ENCODE peak calls at places on chromosome X, in seven cellular contexts. W is SK-N-SH, S is GM12891, U is K562, C is H1, L is GM12878, H is HepG2. Z is an unnamed sample.

GRCh38 chrX:107449490-107450175 is at the start of gene FRMPD3:
- DNase-seq in S (no peak), C (no peak), L (no peak), W (peak), U (no peak), H (no peak), Z (no peak)

GRCh38 chrX:119573840-119574393 is 446 bp upstream of the UBE2A start:
- DNase-seq in S (peak), U (peak), H (peak), L (no peak), C (no peak), W (peak), Z (peak)

GRCh38 chrX:21725498-21725897 is 32.4 kb downstream of the SMPX start:
- DNase-seq in H (peak), W (peak), S (no peak), L (no peak), U (peak), C (no peak), Z (no peak)

GRCh38 chrX:154317391-154318000 is 21.9 kb downstream of the TKTL1 start:
- DNase-seq in L (no peak), S (no peak), H (no peak), U (peak), C (no peak), W (peak), Z (no peak)

GRCh38 chrX:65528705-65529340 is 5.8 kb downstream of the LAS1L start:
- DNase-seq in U (peak), L (no peak), H (no peak), W (peak), C (peak), S (peak), Z (peak)

GRCh38 chrX:104284407-104285000 is 29.8 kb upstream of the ESX1 start:
- DNase-seq in L (no peak), W (no peak), C (no peak), H (no peak), S (no peak), U (no peak), Z (no peak)

GRCh38 chrX:45172890-45173289 is 27.8 kb downstream of the DIPK2B start:
- DNase-seq in L (no peak), C (no peak), U (peak), W (no peak), H (peak), S (no peak), Z (no peak)

GRCh38 chrX:123093792-123094191 is 90.3 kb upstream of the GRIA3 start:
- DNase-seq in C (no peak), U (no peak), S (no peak), H (peak), L (no peak), W (no peak), Z (no peak)

GRCh38 chrX:123736333-123736921 is 3.6 kb upstream of the THOC2 start:
- DNase-seq in W (peak), L (no peak), S (no peak), U (no peak), H (no peak), C (no peak), Z (no peak)

GRCh38 chrX:150730719-150731118 is 37.5 kb downstream of the MTMR1 start:
- DNase-seq in W (no peak), S (no peak), L (no peak), C (no peak), U (no peak), H (no peak), Z (no peak)

GRCh38 chrX:30504309-30504708 is 73.3 kb downstream of the TASL start:
- DNase-seq in W (peak), L (peak), U (peak), S (no peak), H (peak), C (no peak), Z (no peak)

GRCh38 chrX:155065035-155065734 is 5.8 kb downstream of the CMC4 start:
- DNase-seq in U (no peak), S (no peak), W (no peak), C (no peak), H (no peak), L (no peak), Z (no peak)

GRCh38 chrX:116009871-116010710 is 160.5 kb upstream of the AGTR2 start:
- DNase-seq in L (peak), W (peak), H (peak), U (no peak), S (no peak), C (no peak), Z (no peak)

GRCh38 chrX:38375888-38376287 is 23.5 kb downstream of the OTC start:
- DNase-seq in S (no peak), H (no peak), L (no peak), U (peak), C (no peak), W (peak), Z (peak)

GRCh38 chrX:55624403-55624802 is 1.2 kb downstream of the FOXR2 start:
- DNase-seq in W (no peak), L (no peak), C (no peak), U (no peak), H (no peak), S (no peak), Z (no peak)

GRCh38 chrX:150352114-150352513 is 11.0 kb upstream of the MAMLD1 start:
- DNase-seq in L (no peak), C (no peak), S (no peak), H (no peak), U (no peak), W (no peak), Z (no peak)

GRCh38 chrX:73390628-73391567 is 56.0 kb upstream of the CDX4 start:
- DNase-seq in L (no peak), H (no peak), W (no peak), S (no peak), U (no peak), C (no peak), Z (no peak)

GRCh38 chrX:25810202-25810601 is 327.9 kb upstream of the MAGEB18 start:
- DNase-seq in U (no peak), H (no peak), S (no peak), C (no peak), W (no peak), L (no peak), Z (no peak)

GRCh38 chrX:46573331-46573895 is at the start of gene CHST7:
- DNase-seq in C (no peak), L (no peak), U (no peak), W (peak), S (no peak), H (peak), Z (no peak)

GRCh38 chrX:107718156-107718621 is 57.4 kb downstream of the TSC22D3 start:
- DNase-seq in U (peak), C (no peak), S (no peak), W (peak), H (peak), L (no peak), Z (no peak)

GRCh38 chrX:51334276-51334675 is 1.7 kb downstream of the NUDT10 start:
- DNase-seq in C (no peak), S (no peak), U (no peak), H (no peak), L (no peak), W (no peak), Z (no peak)

GRCh38 chrX:8037593-8038348 is 110.6 kb upstream of the PNPLA4 start:
- DNase-seq in U (no peak), L (no peak), W (no peak), H (no peak), S (no peak), C (no peak), Z (no peak)

GRCh38 chrX:42220722-42221121 is 297.4 kb upstream of the CASK start:
- DNase-seq in U (no peak), W (no peak), S (no peak), C (no peak), H (no peak), L (no peak), Z (no peak)

GRCh38 chrX:363621-364375 is 22.9 kb downstream of the PPP2R3B start:
- DNase-seq in U (no peak), C (no peak), W (no peak), H (no peak), S (no peak), L (no peak), Z (no peak)

GRCh38 chrX:38048886-38049285 is 42.5 kb downstream of the SYTL5 start:
- DNase-seq in C (no peak), H (no peak), W (no peak), S (no peak), L (no peak), U (no peak), Z (no peak)

GRCh38 chrX:124018031-124018430 is 56.5 kb downstream of the STAG2 start:
- DNase-seq in W (no peak), C (no peak), H (no peak), U (no peak), S (no peak), L (no peak), Z (no peak)

GRCh38 chrX:44903107-44903506 is 30.1 kb downstream of the KDM6A start:
- DNase-seq in W (no peak), U (peak), L (no peak), H (peak), C (no peak), S (no peak), Z (no peak)

GRCh38 chrX:41085105-41085882 is at the start of gene USP9X:
- DNase-seq in H (peak), U (peak), L (peak), W (peak), S (peak), C (peak), Z (peak)

GRCh38 chrX:353566-354535 is 32.9 kb downstream of the PPP2R3B start:
- DNase-seq in L (no peak), W (no peak), S (no peak), H (no peak), U (no peak), C (no peak), Z (no peak)

GRCh38 chrX:132216283-132216682 is 3.0 kb downstream of the RAP2C start:
- DNase-seq in U (peak), W (no peak), H (no peak), S (no peak), C (no peak), L (no peak), Z (no peak)

GRCh38 chrX:30702736-30703135 is 49.5 kb downstream of the GK start:
- DNase-seq in C (no peak), L (no peak), S (no peak), W (no peak), U (no peak), H (no peak), Z (no peak)

GRCh38 chrX:9677098-9677739 is 88.4 kb downstream of the GPR143 start:
- DNase-seq in C (no peak), U (no peak), W (no peak), L (peak), H (no peak), S (peak), Z (peak)

GRCh38 chrX:72393836-72394517 is 88.3 kb upstream of the CITED1 start:
- DNase-seq in W (no peak), C (no peak), U (no peak), H (no peak), L (no peak), S (no peak), Z (no peak)

GRCh38 chrX:104343408-104344129 is 88.8 kb upstream of the ESX1 start:
- DNase-seq in S (no peak), W (peak), C (peak), L (peak), U (peak), H (peak), Z (no peak)

GRCh38 chrX:46791927-46792825 is 33.3 kb upstream of the SLC9A7 start:
- DNase-seq in W (no peak), L (peak), S (no peak), U (peak), C (no peak), H (peak), Z (no peak)

GRCh38 chrX:104351173-104351769 is 96.5 kb upstream of the ESX1 start:
- DNase-seq in H (no peak), W (no peak), S (no peak), U (no peak), L (no peak), C (no peak), Z (no peak)

GRCh38 chrX:110061138-110061537 is 58.2 kb downstream of the TMEM164 start:
- DNase-seq in W (no peak), U (no peak), H (no peak), C (no peak), S (no peak), L (no peak), Z (no peak)

GRCh38 chrX:148500428-148501120 is at the start of gene AFF2:
- DNase-seq in L (no peak), W (peak), H (no peak), S (no peak), C (no peak), U (no peak), Z (peak)

GRCh38 chrX:8289523-8289922 is 118.5 kb upstream of the VCX2 start:
- DNase-seq in L (no peak), S (no peak), H (no peak), C (no peak), U (no peak), W (no peak), Z (no peak)

DNA sequence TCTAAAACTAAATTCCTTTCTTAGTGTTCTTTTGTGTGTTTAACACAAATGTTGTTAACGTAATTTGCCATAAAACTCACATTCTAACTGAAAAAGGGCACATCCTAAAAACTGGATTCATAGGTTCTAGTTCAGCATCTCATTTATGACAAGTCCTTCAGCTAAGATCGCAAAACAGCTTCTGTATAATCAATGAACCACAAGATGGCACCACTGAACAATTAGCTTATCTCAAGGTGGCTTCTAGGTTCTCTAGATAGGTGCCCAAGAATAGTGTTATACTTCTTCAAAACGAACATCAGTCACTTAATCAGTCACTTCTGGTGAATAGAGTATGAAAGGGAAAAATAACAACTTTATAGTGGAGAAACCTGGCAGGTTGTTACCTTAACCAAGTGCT is 54.3 kb downstream of the NRK start:
- DNase-seq in C (no peak), U (peak), W (no peak), H (peak), S (no peak), L (no peak), Z (no peak)
- TF ChIP-seq TAF1 in C (no peak), U (no peak), W (no peak), H (no peak), S (no peak), L (no peak), Z (no peak)

GRCh38 chrX:40004916-40005289 is 92.9 kb downstream of the BCOR start:
- DNase-seq in W (no peak), H (no peak), L (no peak), C (no peak), U (no peak), S (no peak), Z (no peak)
- TF ChIP-seq POLR2AphosphoS5 in W (no peak), H (no peak), L (no peak), C (no peak), U (no peak), S (no peak), Z (no peak)

GRCh38 chrX:69365349-69365748 is 138.8 kb upstream of the NALF2 start:
- DNase-seq in W (no peak), C (no peak), H (no peak), L (no peak), S (no peak), U (no peak), Z (no peak)

GRCh38 chrX:69362889-69363288 is 141.2 kb upstream of the NALF2 start:
- DNase-seq in H (no peak), L (no peak), S (no peak), W (peak), U (no peak), C (no peak), Z (no peak)

GRCh38 chrX:69362354-69362753 is 141.8 kb upstream of the NALF2 start:
- DNase-seq in H (no peak), L (no peak), S (no peak), C (no peak), U (no peak), W (no peak), Z (no peak)

GRCh38 chrX:69357293-69357692 is 146.8 kb upstream of the NALF2 start:
- DNase-seq in C (no peak), U (no peak), W (no peak), S (no peak), H (no peak), L (no peak), Z (no peak)

GRCh38 chrX:69361286-69361926 is 142.7 kb upstream of the NALF2 start:
- DNase-seq in L (no peak), S (no peak), H (no peak), U (no peak), W (peak), C (no peak), Z (no peak)
- TF ChIP-seq TAF1 in L (no peak), S (no peak), H (no peak), U (no peak), W (no peak), C (no peak), Z (no peak)

DNA sequence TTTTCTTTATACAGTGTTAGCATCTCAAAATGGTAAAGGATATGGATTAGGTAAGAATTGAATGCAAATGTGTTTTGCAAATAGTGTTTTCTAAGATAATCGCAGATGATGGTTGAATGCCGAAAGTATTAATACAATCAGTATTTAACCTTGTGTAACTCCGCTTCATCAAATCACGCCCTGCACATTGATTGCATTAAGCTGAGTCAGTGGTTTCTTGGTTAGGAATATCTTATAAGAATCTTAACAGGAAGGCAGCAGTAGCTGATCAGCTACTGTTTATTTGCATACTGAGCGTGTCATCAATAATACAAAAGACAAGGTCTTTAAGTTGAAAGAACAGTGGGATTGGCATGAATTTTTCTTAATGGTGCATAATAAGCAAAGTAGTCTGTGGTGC is 545.4 kb downstream of the RPA4 start:
- DNase-seq in C (no peak), U (no peak), S (no peak), H (no peak), L (no peak), W (no peak), Z (no peak)
- TF ChIP-seq POLR2AphosphoS5 in C (no peak), U (no peak), S (no peak), H (no peak), L (no peak), W (no peak), Z (no peak)

GRCh38 chrX:18931972-18932371 is 51.9 kb downstream of the PHKA2 start:
- DNase-seq in L (no peak), H (peak), U (peak), S (no peak), W (peak), C (no peak), Z (no peak)

GRCh38 chrX:18929775-18930174 is 54.1 kb downstream of the PHKA2 start:
- DNase-seq in H (no peak), S (no peak), L (no peak), U (no peak), C (no peak), W (no peak), Z (no peak)

GRCh38 chrX:18927558-18927957 is 56.4 kb downstream of the PHKA2 start:
- DNase-seq in W (no peak), C (no peak), U (no peak), H (no peak), L (no peak), S (no peak), Z (no peak)
- TF ChIP-seq TAF1 in W (no peak), C (no peak), U (no peak), H (no peak), L (no peak), S (no peak), Z (no peak)

GRCh38 chrX:54044126-54044876 is at the start of gene PHF8:
- DNase-seq in W (peak), L (peak), H (peak), S (peak), U (peak), C (peak), Z (peak)
- TF ChIP-seq POLR2AphosphoS5 in W (peak), L (no peak), H (no peak), S (no peak), U (peak), C (peak), Z (peak)

GRCh38 chrX:77087529-77088169 is 359.5 kb upstream of the FGF16 start:
- DNase-seq in S (no peak), H (peak), C (no peak), L (no peak), U (no peak), W (no peak), Z (no peak)

DNA sequence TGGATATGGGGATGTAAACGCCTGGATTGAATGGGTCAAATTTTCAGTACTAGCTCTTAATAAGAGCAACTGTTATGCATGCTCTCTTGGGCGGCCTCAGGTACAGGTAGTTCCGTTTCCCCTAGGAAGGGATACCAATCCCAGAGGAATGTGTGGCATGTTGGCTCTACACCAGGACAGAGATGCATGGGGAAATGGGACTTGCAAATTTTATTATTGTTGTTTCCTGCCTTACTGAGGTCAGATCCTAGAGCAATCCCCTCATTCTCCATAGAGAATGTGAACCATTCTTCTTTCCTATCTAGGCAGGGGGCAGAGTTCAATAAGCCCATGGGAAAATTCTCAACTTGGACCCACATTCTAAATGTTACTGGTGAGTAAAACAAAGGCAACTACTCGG is 361.8 kb upstream of the FGF16 start:
- DNase-seq in L (no peak), H (no peak), S (no peak), W (no peak), U (no peak), C (no peak), Z (no peak)
- TF ChIP-seq TAF1 in L (no peak), H (no peak), S (no peak), W (no peak), U (no peak), C (no peak), Z (no peak)

GRCh38 chrX:71111851-71112468 is 583 bp upstream of the IL2RG start:
- DNase-seq in W (no peak), H (no peak), S (no peak), L (no peak), C (no peak), U (no peak), Z (no peak)

GRCh38 chrX:71106427-71106826 is at the start of gene CXorf65:
- DNase-seq in C (no peak), U (peak), S (no peak), L (no peak), W (no peak), H (no peak), Z (no peak)

GRCh38 chrX:71107245-71107644 is 705 bp upstream of the CXorf65 start:
- DNase-seq in S (no peak), W (no peak), H (no peak), C (no peak), L (no peak), U (no peak), Z (no peak)

GRCh38 chrX:71107762-71108360 is 1.3 kb upstream of the CXorf65 start:
- DNase-seq in C (no peak), U (peak), L (no peak), S (no peak), W (no peak), H (no peak), Z (no peak)

DNA sequence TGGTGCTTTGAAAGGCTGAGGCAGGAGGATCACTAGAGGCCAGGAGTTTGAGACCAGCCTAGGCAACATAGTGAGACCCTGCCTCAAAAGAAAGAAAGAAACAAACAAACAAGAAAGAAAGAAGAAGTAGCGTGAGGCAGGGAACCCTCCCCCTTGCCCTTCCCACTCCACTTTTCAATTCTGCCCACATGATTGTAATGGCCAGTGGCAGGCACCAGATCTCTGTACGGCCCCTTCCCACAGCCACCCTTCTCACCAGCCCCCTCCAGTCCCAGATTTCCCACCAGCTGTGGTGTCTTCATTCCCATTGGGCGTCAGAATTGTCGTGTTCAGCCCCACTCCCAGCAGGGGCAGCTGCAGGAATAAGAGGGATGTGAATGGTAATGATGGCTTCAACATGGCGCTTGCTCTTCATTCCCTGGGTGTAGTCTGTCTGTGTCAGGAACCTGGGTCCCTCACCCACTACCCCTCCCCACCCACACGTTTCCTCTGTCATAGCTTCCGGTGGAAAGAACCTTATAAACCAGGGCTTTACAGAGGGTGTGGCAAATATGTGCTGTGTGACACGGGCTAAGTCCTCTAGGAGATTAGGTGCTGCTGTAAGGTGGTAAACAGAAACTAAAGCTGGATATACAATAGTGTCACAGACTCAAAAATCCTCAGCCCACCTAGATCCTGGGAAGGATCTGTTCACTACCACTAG is at the start of gene IL2RG:
- DNase-seq in L (peak), W (no peak), H (no peak), C (no peak), U (peak), S (no peak), Z (peak)
- TF ChIP-seq POLR2AphosphoS5 in L (peak), W (no peak), H (no peak), C (no peak), U (no peak), S (peak), Z (peak)